ENCODE peak calls at places on chromosomes 2 and 18, in seven cellular contexts. S is GM13976; B is fibroblast of lung; C is GM23338; L is uterus; V is activated CD4-positive, alpha-beta T cell treated with anti-CD3 and anti-CD28 coated beads for 48 hours; N is NCI-H1092 treated with DMSO at 0.1 percent for 48 hours. Y is an unnamed sample.

GRCh38 chr18:74152906-74153305 is 4.6 kb downstream of the TIMM21 start:
- DNase-seq in N (no peak), B (no peak), S (no peak), C (peak; percentile 22), V (no peak), L (no peak), Y (no peak)

GRCh38 chr18:58310517-58310916 is 266.5 kb downstream of the NEDD4L start:
- DNase-seq in V (peak; percentile 48), C (peak; percentile 14), S (peak; percentile 18), B (no peak), L (no peak), N (no peak), Y (no peak)

GRCh38 chr2:6073260-6074141 is 381.3 kb downstream of the SOX11 start:
- DNase-seq in N (peak; percentile 88), C (no peak), L (no peak), V (no peak), S (no peak), B (peak; percentile 40), Y (no peak)

GRCh38 chr18:58831610-58832009 is 33.1 kb upstream of the ZNF532 start:
- DNase-seq in C (no peak), V (no peak), S (no peak), L (no peak), N (no peak), B (peak; percentile 31), Y (no peak)

GRCh38 chr2:15262792-15263191 is 298.3 kb downstream of the NBAS start:
- DNase-seq in N (no peak), C (no peak), V (no peak), L (no peak), S (no peak), B (no peak), Y (no peak)

GRCh38 chr2:593354-594026 is 83.7 kb downstream of the TMEM18 start:
- DNase-seq in V (no peak), N (no peak), S (no peak), B (no peak), L (no peak), C (no peak), Y (no peak)

GRCh38 chr2:241762933-241763369 is 13.7 kb upstream of the GAL3ST2 start:
- DNase-seq in C (no peak), L (no peak), V (peak; percentile 43), B (no peak), S (no peak), N (no peak), Y (no peak)

GRCh38 chr18:48825101-48825745 is 125.5 kb downstream of the SMAD7 start:
- DNase-seq in B (no peak), N (no peak), C (no peak), L (peak; percentile 13), V (no peak), S (no peak), Y (no peak)

GRCh38 chr2:84653302-84653701 is 137.0 kb downstream of the DNAH6 start:
- DNase-seq in C (peak; percentile 7), B (peak; percentile 15), S (no peak), L (no peak), N (no peak), V (no peak), Y (no peak)